ENCODE peak calls at places on chromosomes 11 and 22, in seven cellular contexts. M is MCF 10A, I is GM12878, E is tibial artery, F is Peyer's patch, L is A549, Q is glutamatergic neuron. X is an unnamed sample.

GRCh38 chr11:76704171-76704948 is 33.8 kb upstream of the LRRC32 start:
- DNase-seq in F (no peak), E (no peak), L (no peak), Q (no peak), M (no peak), I (no peak), X (no peak)

GRCh38 chr11:31692466-31692865 is 118.7 kb downstream of the PAX6 start:
- DNase-seq in E (no peak), L (no peak), I (no peak), M (no peak), Q (no peak), F (no peak), X (no peak)

GRCh38 chr11:69116671-69117070 is 39.1 kb upstream of the SMIM38 start:
- DNase-seq in I (no peak), E (no peak), M (no peak), L (no peak), F (no peak), Q (no peak), X (no peak)

GRCh38 chr11:77560605-77561004 is 29.1 kb upstream of the AQP11 start:
- DNase-seq in M (no peak), F (no peak), L (peak; percentile 43), E (no peak), I (no peak), Q (no peak), X (peak; percentile 77)

GRCh38 chr11:86978247-86978646 is 23.1 kb upstream of the FZD4 start:
- DNase-seq in E (peak; percentile 77), M (peak; percentile 20), L (no peak), Q (no peak), I (no peak), F (no peak), X (no peak)

GRCh38 chr11:50174189-50174588 is 141.5 kb downstream of the OR4C45 start:
- DNase-seq in I (no peak), F (no peak), Q (no peak), L (no peak), E (no peak), M (peak; percentile 74), X (no peak)

GRCh38 chr22:19891350-19892248 is 36.9 kb upstream of the GNB1L start:
- DNase-seq in M (peak; percentile 84), Q (no peak), F (peak; percentile 80), L (no peak), I (no peak), E (no peak), X (peak; percentile 46)

GRCh38 chr11:30282289-30282631 is 40.6 kb upstream of the ARL14EP start:
- DNase-seq in M (no peak), L (no peak), E (no peak), I (peak; percentile 17), Q (no peak), F (peak; percentile 56), X (no peak)

GRCh38 chr11:11408436-11409221 is 55.6 kb upstream of the CSNK2A3 start:
- DNase-seq in E (no peak), F (no peak), I (no peak), Q (no peak), L (no peak), M (no peak), X (no peak)

GRCh38 chr11:12083380-12083779 is 27.0 kb upstream of the MICAL2 start:
- DNase-seq in E (peak; percentile 58), I (no peak), F (no peak), Q (no peak), L (no peak), M (no peak), X (no peak)

GRCh38 chr11:1453611-1454386 is 32.8 kb downstream of the MOB2 start:
- DNase-seq in M (no peak), Q (no peak), E (no peak), L (no peak), F (no peak), I (peak; percentile 2), X (peak; percentile 33)

GRCh38 chr11:46948378-46949131 is 12.0 kb downstream of the CSTPP1 start:
- DNase-seq in F (no peak), Q (no peak), E (no peak), I (no peak), L (peak; percentile 57), M (peak; percentile 49), X (peak; percentile 32)

GRCh38 chr11:2760196-2760871 is 60.5 kb upstream of the KCNQ1OT1 start:
- DNase-seq in F (peak; percentile 12), M (no peak), I (no peak), E (peak; percentile 55), L (no peak), Q (no peak), X (no peak)

GRCh38 chr11:85628771-85629341 is 463 bp downstream of the TMEM126B start:
- DNase-seq in L (no peak), I (no peak), F (no peak), E (no peak), Q (no peak), M (no peak), X (no peak)

GRCh38 chr11:23991140-23991539 is 505.7 kb upstream of the LUZP2 start:
- DNase-seq in I (no peak), L (no peak), F (no peak), E (no peak), M (no peak), Q (no peak), X (no peak)

GRCh38 chr11:65637794-65638317 is at the start of gene SIPA1:
- DNase-seq in I (no peak), F (peak; percentile 75), Q (peak; percentile 84), M (peak; percentile 75), E (peak; percentile 86), L (peak; percentile 91), X (no peak)

GRCh38 chr11:90856790-90857189 is 633.9 kb upstream of the CHORDC1 start:
- DNase-seq in L (no peak), F (no peak), Q (no peak), M (no peak), I (no peak), E (no peak), X (no peak)

GRCh38 chr11:119422505-119423416 is at the start of gene THY1:
- DNase-seq in Q (peak; percentile 72), M (no peak), L (no peak), F (no peak), I (no peak), E (no peak), X (no peak)

GRCh38 chr22:30823015-30823370 is 128.3 kb downstream of the OSBP2 start:
- DNase-seq in I (no peak), M (no peak), L (no peak), Q (peak; percentile 48), F (no peak), E (peak; percentile 23), X (no peak)

GRCh38 chr22:20751185-20751851 is 22.6 kb upstream of the SERPIND1 start:
- DNase-seq in Q (peak; percentile 44), L (no peak), I (no peak), E (no peak), F (no peak), M (no peak), X (no peak)

GRCh38 chr11:75286826-75287465 is 46.4 kb downstream of the TPBGL start:
- DNase-seq in Q (no peak), M (no peak), I (no peak), F (no peak), L (peak; percentile 25), E (no peak), X (no peak)

GRCh38 chr11:23897453-23898289 is 599.2 kb upstream of the LUZP2 start:
- DNase-seq in Q (no peak), F (no peak), E (no peak), I (no peak), L (peak; percentile 1), M (peak; percentile 56), X (no peak)

GRCh38 chr22:49586873-49587272 is 240.8 kb downstream of the BRD1 start:
- DNase-seq in E (peak; percentile 50), F (no peak), I (no peak), L (no peak), Q (no peak), M (no peak), X (no peak)

GRCh38 chr11:101390539-101390938 is 193.3 kb downstream of the TRPC6 start:
- DNase-seq in Q (no peak), L (peak; percentile 13), I (no peak), E (no peak), F (no peak), M (peak; percentile 16), X (no peak)
- TF ChIP-seq CTCF in Q (peak; percentile 18), L (peak; percentile 37), I (no peak), E (peak; percentile 22), F (no peak), M (peak; percentile 16), X (peak; percentile 24)

GRCh38 chr22:35838849-35839646 is 121.4 kb downstream of the APOL5 start:
- DNase-seq in Q (peak; percentile 46), M (peak; percentile 81), I (no peak), E (peak; percentile 73), L (peak; percentile 54), F (no peak), X (no peak)
- TF ChIP-seq CTCF in Q (no peak), M (peak; percentile 34), I (peak; percentile 31), E (peak; percentile 40), L (peak; percentile 40), F (no peak), X (peak; percentile 28)

GRCh38 chr22:27752771-27753170 is 48.8 kb downstream of the MN1 start:
- DNase-seq in I (no peak), L (peak; percentile 12), Q (no peak), M (peak; percentile 85), F (no peak), E (peak; percentile 95), X (peak; percentile 71)
- TF ChIP-seq CTCF in I (no peak), L (no peak), Q (no peak), M (no peak), F (no peak), E (no peak), X (no peak)

GRCh38 chr11:111259871-111260270 is 14.3 kb downstream of the POU2AF2 start:
- DNase-seq in I (no peak), E (no peak), M (no peak), Q (no peak), F (no peak), L (no peak), X (no peak)
- TF ChIP-seq CTCF in I (no peak), E (no peak), M (no peak), Q (no peak), F (no peak), L (no peak), X (no peak)

DNA sequence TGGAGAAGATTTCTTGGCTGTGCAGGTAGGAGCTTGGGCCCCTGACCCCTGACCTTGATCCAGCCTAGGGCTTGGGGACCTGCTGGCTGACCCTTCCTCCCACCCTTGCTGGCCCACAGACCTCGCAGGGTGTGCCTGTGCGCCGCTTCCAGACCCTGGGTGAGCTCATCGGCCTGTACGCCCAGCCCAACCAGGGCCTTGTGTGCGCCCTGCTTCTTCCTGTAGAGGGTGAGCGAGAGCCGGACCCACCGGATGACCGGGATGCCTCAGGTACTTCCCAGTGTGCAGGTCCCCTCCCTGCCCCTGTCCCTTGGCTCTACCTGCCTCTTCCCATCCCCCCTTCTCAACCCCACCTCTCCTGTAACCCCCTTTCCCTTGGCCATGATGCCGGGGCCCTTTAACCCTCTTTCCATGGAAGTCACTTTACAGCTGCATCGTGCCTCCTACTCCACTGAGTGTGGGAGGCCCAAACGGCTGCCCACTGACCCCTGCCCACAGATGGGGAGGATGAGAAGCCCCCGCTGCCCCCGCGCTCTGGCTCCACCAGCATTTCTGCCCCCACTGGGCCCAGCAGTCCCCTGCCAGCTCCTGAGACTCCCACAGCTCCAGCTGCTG is 3.8 kb downstream of the INPPL1 start:
- DNase-seq in F (no peak), I (no peak), M (no peak), L (no peak), E (peak; percentile 67), Q (peak; percentile 43), X (no peak)
- TF ChIP-seq CTCF in F (no peak), I (no peak), M (no peak), L (no peak), E (no peak), Q (no peak), X (no peak)